ENCODE peak calls at places on chromosome 5, in five cellular contexts. X, Q, J, Y and A are unnamed samples.

GRCh38 chr5:32710335-32710858 is 724 bp upstream of the NPR3 start:
- DNase-seq in X (peak), Q (no peak), J (peak), Y (no peak), A (peak)

GRCh38 chr5:114362197-114362976 is 517 bp downstream of the KCNN2 start:
- DNase-seq in X (peak), Q (no peak), J (peak), Y (no peak), A (peak)

GRCh38 chr5:142720561-142721275 is 34.8 kb upstream of the FGF1 start:
- DNase-seq in X (no peak), Q (no peak), J (peak), Y (no peak), A (no peak)

GRCh38 chr5:39013938-39014337 is 60.3 kb downstream of the RICTOR start:
- DNase-seq in X (no peak), Q (no peak), J (no peak), Y (no peak), A (no peak)

GRCh38 chr5:145796318-145796717 is 38.8 kb downstream of the PRELID2 start:
- DNase-seq in X (no peak), Q (no peak), J (no peak), Y (no peak), A (no peak)

GRCh38 chr5:179806250-179807045 is at the start of gene MGAT4B:
- DNase-seq in X (peak), Q (peak), J (peak), Y (peak), A (peak)

GRCh38 chr5:141494761-141495455 is 6.0 kb downstream of the PCDHGC5 start:
- DNase-seq in X (peak), Q (no peak), J (peak), Y (no peak), A (no peak)

GRCh38 chr5:160083012-160083436 is 36.2 kb downstream of the PWWP2A start:
- DNase-seq in X (no peak), Q (no peak), J (no peak), Y (no peak), A (no peak)

GRCh38 chr5:75412111-75412990 is 75.3 kb downstream of the HMGCR start:
- DNase-seq in X (peak), Q (no peak), J (no peak), Y (no peak), A (no peak)

GRCh38 chr5:997001-997474 is 11.6 kb upstream of the NKD2 start:
- DNase-seq in X (peak), Q (no peak), J (peak), Y (no peak), A (peak)

GRCh38 chr5:112978836-112979235 is 2.2 kb downstream of the DCP2 start:
- DNase-seq in X (no peak), Q (no peak), J (no peak), Y (no peak), A (no peak)

GRCh38 chr5:39580702-39581498 is 156.1 kb upstream of the DAB2 start:
- DNase-seq in X (no peak), Q (no peak), J (no peak), Y (no peak), A (no peak)

GRCh38 chr5:172793577-172794488 is 22.8 kb upstream of the DUSP1 start:
- DNase-seq in X (no peak), Q (no peak), J (no peak), Y (no peak), A (no peak)

GRCh38 chr5:143826909-143827514 is 15.1 kb downstream of the HMHB1 start:
- DNase-seq in X (no peak), Q (no peak), J (no peak), Y (no peak), A (no peak)

GRCh38 chr5:101942321-101942882 is 353.7 kb downstream of the SLCO4C1 start:
- DNase-seq in X (peak), Q (no peak), J (no peak), Y (no peak), A (no peak)

GRCh38 chr5:54580997-54581741 is 63.6 kb downstream of the SNX18 start:
- DNase-seq in X (no peak), Q (no peak), J (no peak), Y (no peak), A (no peak)

GRCh38 chr5:155189476-155189875 is 175.9 kb downstream of the KIF4B start:
- DNase-seq in X (peak), Q (no peak), J (no peak), Y (no peak), A (no peak)

GRCh38 chr5:42749020-42749419 is 7.6 kb upstream of the CCDC152 start:
- DNase-seq in X (no peak), Q (no peak), J (no peak), Y (no peak), A (no peak)

GRCh38 chr5:169161022-169161680 is 139.8 kb downstream of the SLIT3 start:
- DNase-seq in X (peak), Q (peak), J (peak), Y (no peak), A (peak)

GRCh38 chr5:133801955-133802751 is 166.3 kb downstream of the C5orf15 start:
- DNase-seq in X (no peak), Q (no peak), J (peak), Y (no peak), A (no peak)

GRCh38 chr5:159628703-159629102 is 287.6 kb upstream of the ADRA1B start:
- DNase-seq in X (no peak), Q (no peak), J (no peak), Y (no peak), A (no peak)

GRCh38 chr5:170903075-170903474 is 41.3 kb downstream of the RANBP17 start:
- DNase-seq in X (peak), Q (no peak), J (peak), Y (no peak), A (peak)

GRCh38 chr5:159752622-159753275 is 163.5 kb upstream of the ADRA1B start:
- DNase-seq in X (no peak), Q (no peak), J (no peak), Y (no peak), A (no peak)

GRCh38 chr5:107744418-107745330 is 73.9 kb upstream of the EFNA5 start:
- DNase-seq in X (peak), Q (no peak), J (no peak), Y (no peak), A (no peak)

GRCh38 chr5:133995903-133996563 is 8.7 kb downstream of the VDAC1 start:
- DNase-seq in X (no peak), Q (no peak), J (no peak), Y (no peak), A (no peak)